ENCODE peak calls at places on chromosomes 4 and X, in ten cellular contexts. D is HepG2, E is upper lobe of left lung, F is HCT116, Q is K562, I is gastrocnemius medialis, C is heart left ventricle, T is A549, G is IMR-90, X is right lobe of liver. Z is an unnamed sample.

GRCh38 chr4:140637836-140638235 is 69.1 kb upstream of the UCP1 start:
- ATAC-seq in D (peak; percentile 19), E (no peak), F (peak; percentile 86), Q (peak; percentile 92), I (no peak), C (no peak), T (peak; percentile 84), G (no peak), X (peak; percentile 41), Z (no peak)

GRCh38 chrX:130896816-130897508 is 6.0 kb downstream of the ENOX2 start:
- ATAC-seq in D (no peak), E (peak; percentile 75), F (no peak), Q (no peak), I (no peak), C (peak; percentile 66), T (no peak), G (no peak), X (peak; percentile 26), Z (no peak)

GRCh38 chr4:18389118-18389517 is 367.6 kb upstream of the LCORL start:
- ATAC-seq in D (no peak), E (no peak), F (no peak), Q (no peak), I (no peak), C (no peak), T (no peak), G (no peak), X (no peak), Z (no peak)

GRCh38 chrX:33188881-33189280 is 22.5 kb downstream of the DMD start:
- ATAC-seq in D (no peak), E (no peak), F (no peak), Q (no peak), I (no peak), C (no peak), T (no peak), G (peak; percentile 72), X (no peak), Z (no peak)

GRCh38 chr4:138113819-138114415 is 128.2 kb downstream of the SLC7A11 start:
- ATAC-seq in D (no peak), E (no peak), F (no peak), Q (no peak), I (no peak), C (no peak), T (no peak), G (peak; percentile 32), X (no peak), Z (no peak)

GRCh38 chr4:173517781-173518371 is 12.2 kb downstream of the HAND2 start:
- ATAC-seq in D (no peak), E (no peak), F (no peak), Q (no peak), I (no peak), C (peak; percentile 45), T (no peak), G (no peak), X (no peak), Z (no peak)

GRCh38 chr4:181213562-181213961 is 1029.6 kb upstream of the TENM3 start:
- ATAC-seq in D (no peak), E (peak; percentile 54), F (no peak), Q (no peak), I (no peak), C (no peak), T (no peak), G (no peak), X (no peak), Z (peak; percentile 70)

GRCh38 chrX:9593756-9594155 is 128.9 kb downstream of the TBL1X start:
- ATAC-seq in D (no peak), E (no peak), F (no peak), Q (no peak), I (no peak), C (no peak), T (no peak), G (no peak), X (no peak), Z (no peak)

GRCh38 chr4:184695178-184695896 is 38.6 kb downstream of the CENPU start:
- ATAC-seq in D (no peak), E (no peak), F (no peak), Q (no peak), I (no peak), C (peak; percentile 89), T (no peak), G (no peak), X (no peak), Z (no peak)

GRCh38 chr4:88809561-88810219 is 112.1 kb upstream of the NAP1L5 start:
- ATAC-seq in D (peak; percentile 69), E (peak; percentile 44), F (no peak), Q (no peak), I (no peak), C (peak; percentile 59), T (no peak), G (no peak), X (peak; percentile 84), Z (no peak)

GRCh38 chr4:140150636-140150885 is 3.4 kb downstream of the MAML3 start:
- ATAC-seq in D (no peak), E (no peak), F (peak; percentile 42), Q (no peak), I (peak; percentile 22), C (no peak), T (no peak), G (no peak), X (peak; percentile 44), Z (no peak)

GRCh38 chrX:43456906-43457305 is 199.2 kb upstream of the MAOA start:
- ATAC-seq in D (no peak), E (no peak), F (no peak), Q (no peak), I (no peak), C (no peak), T (no peak), G (no peak), X (no peak), Z (no peak)

DNA sequence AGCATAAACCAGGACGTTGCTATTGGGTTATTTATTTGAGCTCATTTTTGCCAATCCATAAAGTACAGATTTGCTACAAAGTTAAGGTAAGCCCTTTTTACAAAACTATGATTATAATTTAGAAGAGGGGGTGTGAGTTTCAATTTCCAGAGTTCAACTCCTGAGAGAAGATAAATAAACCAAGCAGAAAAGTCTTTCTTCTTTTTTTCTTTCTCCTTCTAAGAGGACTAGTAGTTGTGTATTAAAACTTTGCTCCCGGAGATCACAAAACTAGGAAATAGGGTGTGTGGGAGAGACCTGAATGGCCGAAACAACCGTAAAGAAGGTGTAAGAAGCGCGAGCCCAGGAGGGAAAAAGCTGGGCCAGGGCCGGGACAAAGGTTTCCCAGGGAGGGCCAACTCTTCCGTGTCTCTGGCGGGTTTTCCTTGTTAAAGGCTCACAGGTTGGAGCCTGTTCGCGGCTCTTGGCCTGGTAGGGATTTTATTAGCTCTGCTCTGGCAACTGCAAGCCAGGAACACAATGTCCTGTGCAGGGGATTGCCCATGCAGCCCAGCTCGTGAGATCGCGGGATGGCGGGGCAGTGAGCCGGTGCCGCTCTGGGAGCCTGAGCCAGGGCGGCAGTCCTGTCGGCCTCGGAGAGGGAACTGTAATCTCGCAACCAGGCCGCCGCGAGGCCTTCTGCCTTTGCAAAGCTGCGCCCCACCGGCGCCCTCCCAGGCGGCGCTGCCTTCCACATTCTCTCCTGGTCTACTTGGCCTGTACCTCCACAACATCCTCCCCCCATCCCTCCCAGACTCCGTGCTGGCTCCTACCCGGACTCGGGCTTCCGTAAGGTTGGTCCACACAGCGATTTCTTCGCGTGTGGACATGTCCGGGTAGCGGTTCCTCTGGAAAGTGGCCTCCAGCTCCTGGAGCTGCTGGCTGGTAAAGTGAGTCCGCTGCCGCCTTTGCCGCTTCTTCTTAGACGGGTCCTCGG is 2.2 kb downstream of the PITX2 start:
- ATAC-seq in D (peak; percentile 45), E (no peak), F (no peak), Q (peak; percentile 70), I (peak; percentile 29), C (no peak), T (no peak), G (no peak), X (peak; percentile 65), Z (no peak)
- TF ChIP-seq POLR2A in D (no peak), E (no peak), F (no peak), Q (no peak), I (peak; percentile 38), C (no peak), T (no peak), G (no peak), X (no peak), Z (no peak)

GRCh38 chrX:40230646-40231045 is 132.9 kb upstream of the BCOR start:
- ATAC-seq in D (no peak), E (no peak), F (no peak), Q (no peak), I (no peak), C (no peak), T (no peak), G (no peak), X (no peak), Z (no peak)
- TF ChIP-seq POLR2A in D (no peak), E (no peak), F (no peak), Q (no peak), I (no peak), C (no peak), T (no peak), G (no peak), X (no peak), Z (no peak)

DNA sequence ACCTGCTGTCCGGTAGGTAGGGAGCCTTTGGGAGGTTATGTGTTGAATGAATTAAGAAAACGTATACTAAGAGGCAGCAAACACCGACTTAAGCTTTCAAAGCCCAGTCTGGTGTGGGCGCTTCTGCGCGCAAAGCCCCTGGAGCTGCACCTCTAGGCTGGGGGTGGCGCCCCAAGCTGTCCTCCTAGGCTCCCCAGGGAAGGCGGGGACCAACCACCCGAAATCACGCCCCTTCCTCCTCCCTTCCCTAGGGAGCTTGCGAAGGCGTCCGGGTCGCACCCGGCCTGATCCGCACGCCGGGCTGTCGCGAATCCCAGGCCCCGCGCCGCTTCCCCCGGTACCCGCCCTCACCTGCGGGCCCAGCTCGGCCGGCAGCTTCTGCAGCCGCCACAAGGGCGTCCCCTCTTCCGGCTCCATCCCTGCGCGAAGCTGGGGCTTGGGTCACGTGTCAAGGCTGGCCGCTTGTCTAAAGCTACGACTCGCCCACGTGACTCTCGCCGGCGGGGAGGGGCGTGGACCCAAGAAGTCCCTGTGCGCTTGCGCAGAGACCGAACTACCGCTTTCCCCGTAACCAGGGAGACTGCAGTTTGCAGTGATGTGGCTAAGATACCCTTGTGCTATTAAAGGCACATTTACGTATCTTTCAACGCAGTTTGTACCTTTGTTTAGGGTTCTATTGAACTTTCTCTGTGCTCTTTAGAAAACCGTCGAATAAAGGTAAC is at the start of gene COMMD8:
- ATAC-seq in D (peak; percentile 99), E (peak; percentile 99), F (peak; percentile 96), Q (peak; percentile 98), I (peak; percentile 98), C (peak; percentile 99), T (peak; percentile 98), G (peak; percentile 97), X (peak; percentile 98), Z (peak; percentile 99)
- TF ChIP-seq POLR2A in D (peak; percentile 65), E (no peak), F (no peak), Q (peak; percentile 78), I (no peak), C (no peak), T (peak; percentile 71), G (peak; percentile 39), X (peak; percentile 49), Z (peak; percentile 55)

DNA sequence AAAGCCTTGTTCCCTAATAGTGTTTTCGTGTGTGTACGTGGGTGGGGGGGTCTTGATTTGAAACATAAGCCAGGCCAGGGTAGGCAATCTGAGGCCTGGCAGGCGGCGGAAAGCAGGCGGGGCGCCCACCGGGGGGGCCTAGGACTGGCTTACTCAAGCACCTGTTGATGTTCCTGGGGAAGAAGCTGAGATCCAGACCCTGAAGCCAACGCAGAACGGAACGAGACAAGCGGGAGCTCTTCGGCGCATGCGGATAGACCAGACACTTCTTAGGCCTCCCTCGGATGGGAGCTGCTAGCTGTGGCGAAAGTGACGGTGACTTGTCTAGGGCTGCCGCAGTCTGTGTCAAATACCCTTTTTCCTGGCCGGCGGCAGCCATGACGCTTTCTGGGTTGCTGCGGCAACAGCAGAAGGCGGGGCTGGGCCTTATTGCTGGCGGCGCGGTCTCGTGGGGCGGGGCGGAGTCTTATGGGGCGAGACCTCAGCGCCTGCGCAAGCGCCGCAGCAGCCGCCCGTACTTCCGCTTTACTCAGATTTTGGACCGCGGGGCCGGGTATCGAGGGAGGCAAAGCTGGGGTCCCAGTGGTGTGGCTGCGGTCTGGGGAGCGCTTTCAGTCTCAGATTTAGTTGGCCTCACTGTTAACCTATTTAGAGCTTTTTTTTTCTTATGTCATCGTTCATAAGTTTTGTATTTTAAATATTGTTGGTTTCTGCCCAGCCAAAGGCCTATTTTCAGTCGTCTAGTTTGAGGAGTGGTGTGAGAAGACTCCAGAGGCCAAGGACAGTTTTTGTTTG is at the start of gene SPATA4:
- ATAC-seq in D (peak; percentile 99), E (peak; percentile 100), F (peak; percentile 96), Q (peak; percentile 100), I (peak; percentile 92), C (peak; percentile 100), T (peak; percentile 97), G (peak; percentile 97), X (peak; percentile 100), Z (peak; percentile 99)
- TF ChIP-seq POLR2A in D (no peak), E (peak; percentile 45), F (peak; percentile 41), Q (peak; percentile 69), I (peak; percentile 72), C (peak; percentile 25), T (peak; percentile 46), G (peak; percentile 81), X (peak; percentile 45), Z (peak; percentile 26)

Z was measured in gastroesophageal sphincter.